ENCODE peak calls at places on chromosomes 13 and 19, in seven cellular contexts. T is neuronal stem cell, A is mesenchymal stem cell, Y is H1, F is IMR-90, Z is H9, H is trophoblast cell. J is an unnamed sample.

GRCh38 chr19:29942404-29943261 is 594 bp downstream of the URI1 start:
- DNase-seq in F (no peak), Z (peak), A (peak), H (peak), T (peak), Y (no peak), J (peak)

GRCh38 chr13:113742000-113742441 is 17.0 kb upstream of the TMEM255B start:
- DNase-seq in Z (peak), H (peak), A (peak), T (no peak), Y (no peak), F (peak), J (peak)

GRCh38 chr19:4722671-4723464 is 774 bp downstream of the DPP9 start:
- DNase-seq in Z (no peak), A (peak), Y (no peak), T (no peak), H (no peak), F (peak), J (peak)

GRCh38 chr13:52070929-52071523 is 46.5 kb downstream of the UTP14C start:
- DNase-seq in H (peak), T (no peak), Z (no peak), A (peak), Y (no peak), F (peak), J (peak)

GRCh38 chr13:102039264-102039663 is 362.6 kb downstream of the FGF14 start:
- DNase-seq in Y (no peak), H (no peak), F (no peak), Z (no peak), T (no peak), A (no peak), J (no peak)

GRCh38 chr13:49373699-49374098 is 70.2 kb downstream of the CAB39L start:
- DNase-seq in Z (no peak), T (no peak), Y (no peak), F (peak), H (peak), A (no peak), J (no peak)

GRCh38 chr13:69474286-69474685 is 633.3 kb upstream of the ATXN8OS start:
- DNase-seq in H (peak), Y (no peak), A (no peak), F (no peak), T (no peak), Z (no peak), J (no peak)

GRCh38 chr19:31969110-31969509 is 376.3 kb upstream of the ZNF507 start:
- DNase-seq in F (no peak), Z (no peak), A (no peak), H (no peak), Y (no peak), T (no peak), J (no peak)

GRCh38 chr19:2636897-2637683 is 65.4 kb downstream of the GNG7 start:
- DNase-seq in T (peak), H (peak), Y (no peak), A (peak), Z (peak), F (peak), J (peak)

GRCh38 chr19:47135156-47135555 is 4.5 kb downstream of the SAE1 start:
- DNase-seq in H (no peak), Z (no peak), Y (no peak), A (no peak), T (no peak), F (no peak), J (no peak)

GRCh38 chr13:51997641-51998330 is 13.5 kb downstream of the ATP7B start:
- DNase-seq in F (no peak), A (no peak), T (no peak), Y (no peak), Z (peak), H (peak), J (peak)

GRCh38 chr19:12913011-12913561 is 6.0 kb downstream of the SYCE2 start:
- DNase-seq in A (peak), Y (no peak), T (no peak), H (no peak), F (peak), Z (peak), J (peak)

GRCh38 chr19:49214701-49215100 is 57.1 kb downstream of the TRPM4 start:
- DNase-seq in Y (no peak), H (no peak), T (no peak), A (no peak), F (no peak), Z (no peak), J (no peak)

GRCh38 chr19:40691421-40692211 is 1.2 kb upstream of the NUMBL start:
- DNase-seq in Y (no peak), T (no peak), F (no peak), A (peak), Z (peak), H (no peak), J (peak)

GRCh38 chr13:35478384-35479222 is 2.1 kb upstream of the MAB21L1 start:
- DNase-seq in Y (no peak), A (no peak), F (no peak), Z (peak), H (no peak), T (peak), J (peak)

GRCh38 chr13:108306768-108307332 is 37.3 kb downstream of the TNFSF13B start:
- DNase-seq in F (no peak), T (no peak), Y (no peak), H (no peak), Z (no peak), A (no peak), J (no peak)

GRCh38 chr19:57815247-57816075 is 748 bp upstream of the ZNF552 start:
- DNase-seq in H (peak), T (no peak), F (no peak), A (no peak), Z (no peak), Y (no peak), J (peak)

GRCh38 chr19:33325920-33326319 is 23.6 kb upstream of the CEBPA start:
- DNase-seq in H (no peak), F (no peak), Z (no peak), A (no peak), T (no peak), Y (no peak), J (no peak)

GRCh38 chr19:30252214-30252613 is 120.0 kb upstream of the ZNF536 start:
- DNase-seq in F (no peak), T (no peak), A (no peak), Y (no peak), Z (no peak), H (no peak), J (no peak)

GRCh38 chr13:99749627-99750026 is 221.9 kb downstream of the ZIC5 start:
- DNase-seq in Y (no peak), T (no peak), A (no peak), Z (no peak), H (no peak), F (no peak), J (peak)

GRCh38 chr13:113460599-113460998 is 7.3 kb upstream of the ADPRHL1 start:
- DNase-seq in A (no peak), Z (no peak), Y (no peak), T (no peak), H (no peak), F (no peak), J (no peak)

GRCh38 chr19:41299046-41299754 is 10.8 kb upstream of the CCDC97 start:
- DNase-seq in F (no peak), H (peak), Y (no peak), T (no peak), A (peak), Z (no peak), J (no peak)

GRCh38 chr19:34481861-34482379 is 362 bp downstream of the WTIP start:
- DNase-seq in T (no peak), Y (no peak), H (peak), Z (no peak), A (peak), F (no peak), J (no peak)

GRCh38 chr13:84648069-84648640 is 765.9 kb upstream of the SLITRK1 start:
- DNase-seq in T (no peak), Y (no peak), A (no peak), F (no peak), H (no peak), Z (no peak), J (no peak)

GRCh38 chr19:50906217-50906616 is 5.0 kb downstream of the KLK4 start:
- DNase-seq in H (peak), Y (no peak), Z (peak), T (peak), A (no peak), F (no peak), J (peak)

GRCh38 chr19:43420954-43421353 is 6.3 kb downstream of the TEX101 start:
- DNase-seq in T (no peak), H (no peak), A (no peak), Z (no peak), Y (no peak), F (no peak), J (peak)

GRCh38 chr13:100734194-100734720 is 59.7 kb upstream of the TMTC4 start:
- DNase-seq in Z (no peak), T (no peak), H (peak), A (no peak), F (no peak), Y (no peak), J (no peak)

GRCh38 chr19:45344621-45345505 is 4.3 kb downstream of the KLC3 start:
- DNase-seq in T (no peak), Y (no peak), Z (no peak), H (no peak), A (no peak), F (no peak), J (no peak)

GRCh38 chr19:45340899-45341453 is 426 bp downstream of the KLC3 start:
- DNase-seq in A (peak), Y (no peak), F (peak), Z (peak), T (no peak), H (no peak), J (peak)

GRCh38 chr19:45345506-45345860 is 4.9 kb downstream of the KLC3 start:
- DNase-seq in Z (no peak), F (no peak), A (no peak), T (no peak), H (no peak), Y (no peak), J (no peak)

GRCh38 chr19:45340232-45340898 is at the start of gene KLC3:
- DNase-seq in H (peak), F (no peak), Z (peak), A (no peak), T (no peak), Y (no peak), J (peak)

DNA sequence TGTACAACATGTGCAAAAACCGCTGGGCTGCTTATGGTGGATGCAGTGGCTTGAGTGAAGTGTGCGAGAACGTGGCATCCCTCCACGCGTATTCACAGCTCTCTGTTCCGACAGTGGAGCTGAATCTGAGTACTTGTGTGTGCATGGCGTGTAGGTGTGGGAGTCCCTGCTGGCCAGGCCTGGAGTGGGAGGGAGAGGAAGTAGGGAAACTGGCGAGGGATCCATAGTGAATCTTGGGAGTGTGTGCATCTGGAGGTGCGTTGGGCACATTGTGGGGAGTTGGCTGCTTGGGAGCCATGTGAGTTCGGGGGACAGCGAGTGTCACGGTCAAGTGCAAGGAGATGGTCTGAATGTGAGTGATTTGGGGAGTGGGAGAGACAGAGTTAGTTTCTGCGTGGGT is 2.4 kb downstream of the KLC3 start:
- DNase-seq in T (no peak), Y (no peak), F (no peak), A (no peak), H (no peak), Z (no peak), J (no peak)
- H3K23ac ChIP-seq in T (peak), Y (no peak), F (no peak), A (no peak), H (no peak), Z (no peak), J (peak)

DNA sequence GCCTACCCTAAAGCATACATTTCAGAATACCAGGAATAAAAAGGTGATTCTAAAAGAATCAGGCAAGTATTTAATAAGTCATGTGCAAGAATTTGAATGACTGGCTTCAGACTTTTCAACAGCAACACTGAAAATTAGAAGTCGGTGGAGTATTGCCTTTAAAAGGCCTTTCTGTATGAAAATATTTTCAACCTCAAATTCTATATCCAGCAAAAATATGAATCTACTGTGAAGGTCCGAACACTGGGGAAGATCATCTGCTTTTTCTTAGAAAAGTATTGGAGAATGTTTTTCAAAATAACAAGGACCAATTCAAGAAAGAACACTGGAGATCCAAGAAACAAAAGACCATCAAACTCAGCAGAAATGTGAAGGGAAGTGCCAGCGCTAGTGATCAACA is 459.5 kb upstream of the KLF12 start:
- DNase-seq in Y (no peak), A (no peak), H (no peak), F (no peak), T (no peak), Z (no peak), J (no peak)
- H3K18ac ChIP-seq in Y (no peak), A (no peak), H (no peak), F (no peak), T (no peak), Z (no peak), J (no peak)

GRCh38 chr13:59061621-59062020 is 1102.1 kb downstream of the DIAPH3 start:
- DNase-seq in H (no peak), A (no peak), T (no peak), Z (no peak), F (no peak), Y (no peak), J (no peak)
- H2BK5ac ChIP-seq in H (no peak), A (no peak), T (no peak), Z (no peak), F (no peak), Y (no peak), J (no peak)

GRCh38 chr13:106858910-106859309 is 291.0 kb upstream of the ARGLU1 start:
- DNase-seq in F (no peak), H (peak), Z (no peak), T (no peak), A (no peak), Y (peak), J (peak)
- H3K23ac ChIP-seq in F (no peak), H (no peak), Z (no peak), T (no peak), A (no peak), Y (no peak), J (no peak)

GRCh38 chr13:20714161-20714560 is 10.7 kb downstream of the IL17D start:
- DNase-seq in A (no peak), Y (no peak), Z (no peak), H (no peak), F (no peak), T (no peak), J (no peak)

GRCh38 chr13:20715340-20715732 is 11.8 kb downstream of the IL17D start:
- DNase-seq in Y (no peak), H (no peak), A (no peak), F (no peak), T (no peak), Z (no peak), J (no peak)

GRCh38 chr13:20713751-20714150 is 10.3 kb downstream of the IL17D start:
- DNase-seq in Y (no peak), F (peak), Z (no peak), H (no peak), A (peak), T (no peak), J (no peak)

GRCh38 chr13:20713014-20713376 is 9.5 kb downstream of the IL17D start:
- DNase-seq in Y (no peak), T (no peak), A (no peak), F (no peak), H (no peak), Z (no peak), J (no peak)

GRCh38 chr13:20714563-20715339 is 11.3 kb downstream of the IL17D start:
- DNase-seq in Y (no peak), Z (no peak), T (no peak), A (no peak), H (no peak), F (peak), J (no peak)
- H3K18ac ChIP-seq in Y (no peak), Z (no peak), T (peak), A (no peak), H (no peak), F (no peak), J (no peak)

GRCh38 chr19:38505958-38506357 is 72.5 kb downstream of the RYR1 start:
- DNase-seq in Y (no peak), H (no peak), Z (no peak), A (no peak), F (no peak), T (no peak), J (no peak)
- H2BK5ac ChIP-seq in Y (no peak), H (no peak), Z (no peak), A (no peak), F (no peak), T (no peak), J (no peak)

GRCh38 chr19:14482112-14482941 is 7.2 kb upstream of the PTGER1 start:
- DNase-seq in Y (no peak), H (no peak), T (no peak), A (no peak), Z (no peak), F (no peak), J (no peak)
- H3K23ac ChIP-seq in Y (no peak), H (no peak), T (peak), A (no peak), Z (no peak), F (no peak), J (no peak)

GRCh38 chr13:19089315-19089714 is 92.3 kb downstream of the TUBA3C start:
- DNase-seq in T (no peak), Z (no peak), Y (no peak), H (peak), A (no peak), F (no peak), J (no peak)
- H3K18ac ChIP-seq in T (no peak), Z (no peak), Y (no peak), H (no peak), A (no peak), F (no peak), J (no peak)

GRCh38 chr13:40118337-40118736 is 462.9 kb downstream of the COG6 start:
- DNase-seq in Y (no peak), A (no peak), H (no peak), T (no peak), F (no peak), Z (no peak), J (no peak)
- H2BK5ac ChIP-seq in Y (no peak), A (no peak), H (no peak), T (no peak), F (no peak), Z (no peak), J (no peak)

DNA sequence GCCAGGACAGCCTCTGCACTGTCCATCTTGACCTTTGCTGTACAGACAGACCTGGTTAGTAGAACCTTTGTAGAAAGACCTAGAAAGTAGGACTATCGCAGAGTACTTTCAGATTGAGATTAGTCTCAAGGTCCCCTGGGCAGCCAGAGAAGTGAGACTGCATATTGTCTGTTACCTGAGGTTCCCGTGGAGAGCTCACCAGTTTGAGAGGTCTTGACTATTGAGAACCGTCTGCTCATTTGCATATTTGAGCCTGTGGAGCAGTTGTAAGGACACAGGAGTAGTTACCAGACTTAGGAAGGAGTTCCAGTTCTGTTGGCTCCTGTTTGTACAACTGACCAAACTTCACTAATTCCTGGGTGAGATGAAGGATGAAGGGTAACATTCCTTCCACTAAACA is 66.2 kb downstream of the SPATA13 start:
- DNase-seq in Z (no peak), F (no peak), A (no peak), H (peak), T (no peak), Y (no peak), J (peak)
- H3K23ac ChIP-seq in Z (no peak), F (no peak), A (no peak), H (no peak), T (no peak), Y (no peak), J (no peak)

J was measured in mesendoderm.